ENCODE peak calls at places on chromosomes 7 and 10, in ten cellular contexts. R is CD4-positive, alpha-beta memory T cell; P is epithelial cell of prostate; Z is left lung; W is endodermal cell; Y is aorta; A is CD4-positive, CD25-positive, alpha-beta regulatory T cell; M is GM23338; B is CD8-positive, alpha-beta memory T cell; D is right lobe of liver. S is an unnamed sample.

GRCh38 chr10:104121485-104122272 is at the start of gene SFR1:
- DNase-seq in R (peak), P (peak), D (peak), A (peak), B (peak), Y (peak), W (peak), Z (peak), M (peak), S (peak)

GRCh38 chr10:79051766-79052165 is 17.0 kb upstream of the ZMIZ1 start:
- DNase-seq in W (peak), P (no peak), B (no peak), R (no peak), A (no peak), Y (peak), D (peak), M (no peak), Z (peak), S (no peak)

GRCh38 chr10:17735166-17735941 is 16.6 kb upstream of the TMEM236 start:
- DNase-seq in A (no peak), R (no peak), W (no peak), M (no peak), B (no peak), P (no peak), Y (peak), D (no peak), Z (no peak), S (no peak)

GRCh38 chr10:80136134-80136571 is 3.6 kb downstream of the PLAC9 start:
- DNase-seq in W (no peak), A (no peak), B (no peak), Y (peak), Z (no peak), M (peak), D (no peak), P (no peak), R (no peak), S (no peak)

GRCh38 chr7:151273646-151274375 is 25.3 kb upstream of the SMARCD3 start:
- DNase-seq in R (no peak), Y (no peak), M (no peak), Z (no peak), B (no peak), W (no peak), D (no peak), P (no peak), A (no peak), S (no peak)

GRCh38 chr7:112238330-112238729 is 31.8 kb downstream of the ZNF277 start:
- DNase-seq in R (no peak), A (no peak), M (no peak), W (no peak), D (no peak), P (no peak), B (no peak), Y (no peak), Z (no peak), S (no peak)

GRCh38 chr7:43758861-43759683 is 592 bp downstream of the BLVRA start:
- DNase-seq in B (peak), M (peak), A (peak), R (peak), W (peak), D (no peak), Z (no peak), Y (peak), P (no peak), S (peak)

GRCh38 chr10:93568105-93568390 is 1.6 kb downstream of the FFAR4 start:
- DNase-seq in W (peak), B (no peak), P (no peak), A (no peak), D (no peak), R (no peak), Z (no peak), Y (no peak), M (peak), S (no peak)

GRCh38 chr10:13270877-13271551 is 28.9 kb downstream of the PHYH start:
- DNase-seq in R (no peak), B (no peak), Y (no peak), Z (no peak), W (no peak), A (no peak), P (no peak), D (no peak), M (no peak), S (no peak)

GRCh38 chr7:67346876-67347275 is 350.2 kb downstream of the TYW1 start:
- DNase-seq in Y (no peak), B (no peak), D (no peak), R (no peak), W (peak), P (no peak), Z (no peak), M (no peak), A (no peak), S (no peak)
- H3K27ac ChIP-seq in Y (no peak), B (no peak), D (no peak), R (no peak), W (no peak), P (no peak), Z (no peak), M (no peak), A (no peak), S (no peak)

GRCh38 chr10:110061687-110062086 is 53.9 kb downstream of the ADD3 start:
- DNase-seq in M (no peak), W (no peak), P (no peak), Z (no peak), B (no peak), A (no peak), D (no peak), Y (no peak), R (no peak), S (no peak)

GRCh38 chr10:110056822-110057221 is 49.0 kb downstream of the ADD3 start:
- DNase-seq in Z (no peak), Y (no peak), B (no peak), P (no peak), A (no peak), M (no peak), D (no peak), R (no peak), W (no peak), S (no peak)

GRCh38 chr10:110057461-110057860 is 49.7 kb downstream of the ADD3 start:
- DNase-seq in D (no peak), Y (no peak), P (no peak), M (no peak), Z (no peak), B (no peak), A (no peak), W (no peak), R (no peak), S (no peak)

GRCh38 chr10:110058215-110058614 is 50.4 kb downstream of the ADD3 start:
- DNase-seq in A (no peak), P (no peak), B (no peak), Y (no peak), W (no peak), M (no peak), R (no peak), D (no peak), Z (no peak), S (no peak)

GRCh38 chr10:110059965-110060364 is 52.2 kb downstream of the ADD3 start:
- DNase-seq in P (no peak), A (no peak), D (no peak), R (no peak), W (no peak), Z (no peak), Y (no peak), B (no peak), M (no peak), S (no peak)
- H3K27ac ChIP-seq in P (no peak), A (peak), D (no peak), R (no peak), W (no peak), Z (peak), Y (no peak), B (no peak), M (no peak), S (no peak)

GRCh38 chr7:55185321-55185802 is 166.5 kb downstream of the EGFR start:
- DNase-seq in Z (no peak), B (no peak), A (no peak), D (no peak), Y (no peak), W (no peak), M (no peak), P (no peak), R (no peak), S (no peak)

GRCh38 chr7:55185941-55186609 is 167.3 kb downstream of the EGFR start:
- DNase-seq in A (no peak), B (no peak), R (no peak), P (peak), D (no peak), W (no peak), M (no peak), Y (no peak), Z (no peak), S (no peak)

GRCh38 chr7:55181774-55182173 is 163.0 kb downstream of the EGFR start:
- DNase-seq in M (no peak), A (no peak), Z (no peak), Y (no peak), P (no peak), D (no peak), R (no peak), B (no peak), W (no peak), S (no peak)

GRCh38 chr7:55180821-55181542 is 162.2 kb downstream of the EGFR start:
- DNase-seq in W (no peak), M (no peak), P (no peak), R (no peak), D (peak), B (no peak), A (no peak), Z (no peak), Y (no peak), S (no peak)

DNA sequence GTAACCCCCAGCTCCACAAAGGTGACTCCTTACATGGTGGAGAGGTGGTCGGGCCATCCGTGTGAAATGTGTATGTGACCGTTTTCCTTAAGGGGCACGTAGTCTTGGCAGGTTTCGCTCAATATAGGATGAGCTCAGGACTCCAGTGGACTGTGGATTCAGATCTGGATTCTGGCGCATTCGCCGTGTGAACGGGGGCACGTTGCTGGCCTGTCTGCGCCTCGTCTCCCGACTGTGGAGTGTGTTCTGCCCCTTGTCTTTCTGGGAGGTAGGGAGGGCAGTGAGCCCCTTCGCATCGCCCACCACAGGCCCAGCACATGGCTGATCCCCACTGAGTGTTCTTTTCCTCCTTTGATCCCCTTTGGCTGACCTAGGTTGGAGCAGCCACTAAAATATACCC is 165.1 kb downstream of the EGFR start:
- DNase-seq in A (no peak), M (no peak), Y (no peak), P (no peak), R (no peak), B (no peak), D (no peak), W (no peak), Z (no peak), S (no peak)
- H3K27ac ChIP-seq in A (no peak), M (no peak), Y (no peak), P (peak), R (no peak), B (no peak), D (no peak), W (no peak), Z (no peak), S (no peak)

DNA sequence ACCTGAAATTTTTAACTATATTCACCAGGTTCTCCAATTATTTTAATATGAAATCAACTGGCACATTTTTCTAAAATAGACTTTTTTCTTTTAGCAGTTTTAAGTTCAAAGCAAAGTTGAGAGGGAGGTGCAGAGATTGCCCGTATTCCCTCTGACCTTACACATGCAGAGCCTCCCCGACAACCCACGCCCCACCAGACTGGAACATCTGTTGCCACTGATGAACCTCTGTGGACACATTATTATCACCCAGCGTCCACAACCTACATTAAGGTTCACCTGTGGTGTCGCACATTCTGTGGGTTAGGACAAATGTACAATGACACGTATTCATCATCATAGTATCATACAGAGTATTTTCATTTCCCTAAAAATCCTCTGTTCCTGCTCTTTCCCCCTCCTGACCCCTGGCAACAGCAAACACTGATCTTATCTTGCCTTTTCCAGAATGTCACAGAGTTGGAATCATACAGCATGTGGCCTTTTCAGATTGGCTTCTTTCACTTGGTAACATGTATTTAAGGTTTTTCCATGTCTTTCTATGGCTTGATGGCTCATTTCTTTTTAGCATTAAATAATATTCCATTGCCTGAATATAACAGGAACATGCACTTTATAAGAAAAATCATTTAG is 37.1 kb downstream of the COBL start:
- DNase-seq in Z (no peak), W (no peak), M (no peak), D (no peak), P (no peak), B (no peak), A (no peak), Y (no peak), R (no peak), S (no peak)
- H3K27ac ChIP-seq in Z (no peak), W (no peak), M (no peak), D (no peak), P (no peak), B (no peak), A (no peak), Y (no peak), R (no peak), S (peak)

GRCh38 chr7:66206116-66206908 is 1.2 kb downstream of the TPST1 start:
- DNase-seq in Y (no peak), W (no peak), P (no peak), B (no peak), R (no peak), M (no peak), Z (no peak), A (no peak), D (peak), S (no peak)

GRCh38 chr7:66205736-66206080 is 574 bp downstream of the TPST1 start:
- DNase-seq in D (peak), A (no peak), R (no peak), Y (no peak), M (peak), W (no peak), Z (no peak), B (no peak), P (no peak), S (no peak)

GRCh38 chr7:66202380-66202779 is 2.8 kb upstream of the TPST1 start:
- DNase-seq in D (peak), Z (no peak), A (no peak), R (no peak), M (no peak), P (no peak), B (no peak), Y (no peak), W (no peak), S (no peak)

GRCh38 chr7:66206909-66207240 is 1.7 kb downstream of the TPST1 start:
- DNase-seq in A (no peak), M (no peak), Z (no peak), R (no peak), B (no peak), W (no peak), D (peak), Y (no peak), P (no peak), S (no peak)

GRCh38 chr7:66204822-66205735 is at the start of gene TPST1:
- DNase-seq in B (peak), W (peak), D (peak), M (peak), Y (peak), A (peak), R (peak), P (no peak), Z (peak), S (peak)
- H3K27ac ChIP-seq in B (peak), W (peak), D (peak), M (no peak), Y (no peak), A (no peak), R (no peak), P (peak), Z (peak), S (peak)

GRCh38 chr7:28065308-28065707 is 115.3 kb downstream of the JAZF1 start:
- DNase-seq in R (no peak), A (no peak), B (no peak), Z (no peak), W (no peak), P (no peak), Y (no peak), D (no peak), M (no peak), S (no peak)
- H3K27ac ChIP-seq in R (no peak), A (no peak), B (no peak), Z (no peak), W (no peak), P (no peak), Y (no peak), D (no peak), M (peak), S (no peak)

S was measured in caudate nucleus.